ENCODE peak calls at places on chromosomes 13 and 19, in five cellular contexts. K is cardiac muscle cell, M is AG20443, Q is RWPE1, O is NCI-H460. U is an unnamed sample.
A peak's percentile ranks its signal among the peaks of the same experiment; 100 is the strongest.

GRCh38 chr13:93715866-93716265 is 489.3 kb downstream of the GPC6 start:
- DNase-seq in M (no peak), K (no peak), O (peak; percentile 1), Q (no peak), U (no peak)

GRCh38 chr13:105972306-105972721 is 563.1 kb downstream of the EFNB2 start:
- DNase-seq in O (no peak), M (no peak), Q (no peak), K (no peak), U (no peak)

GRCh38 chr19:56403261-56403660 is 871 bp upstream of the ZNF583 start:
- DNase-seq in M (peak; percentile 10), K (peak; percentile 1), Q (no peak), O (no peak), U (no peak)

GRCh38 chr13:30065181-30065580 is 214.8 kb upstream of the UBL3 start:
- DNase-seq in O (no peak), Q (no peak), K (no peak), M (peak; percentile 36), U (no peak)

GRCh38 chr13:74040200-74040599 is 94.0 kb downstream of the KLF12 start:
- DNase-seq in M (peak; percentile 41), Q (peak; percentile 26), O (peak; percentile 33), K (peak; percentile 76), U (no peak)

GRCh38 chr19:29528946-29529645 is 3.3 kb downstream of the VSTM2B start:
- DNase-seq in M (no peak), K (no peak), O (no peak), Q (no peak), U (no peak)

GRCh38 chr13:59318320-59318930 is 845.3 kb downstream of the DIAPH3 start:
- DNase-seq in Q (peak; percentile 8), O (peak; percentile 68), M (peak; percentile 50), K (peak; percentile 87), U (peak; percentile 15)

GRCh38 chr19:53927745-53928144 is 18.7 kb downstream of the CACNG7 start:
- DNase-seq in Q (peak; percentile 63), K (peak; percentile 91), M (peak; percentile 73), O (peak; percentile 59), U (no peak)

GRCh38 chr13:99935772-99936171 is 35.8 kb downstream of the ZIC5 start:
- DNase-seq in M (no peak), O (no peak), Q (no peak), K (no peak), U (no peak)

GRCh38 chr13:18946738-18947137 is 234.9 kb downstream of the TUBA3C start:
- DNase-seq in Q (no peak), O (no peak), K (no peak), M (no peak), U (no peak)

GRCh38 chr19:34254552-34255432 is at the start of gene GARRE1:
- DNase-seq in Q (peak; percentile 20), O (peak; percentile 41), K (peak; percentile 70), M (peak; percentile 63), U (no peak)

GRCh38 chr13:46542833-46543232 is 10.1 kb upstream of the LRCH1 start:
- DNase-seq in K (no peak), Q (no peak), O (no peak), M (no peak), U (no peak)

GRCh38 chr13:39201075-39201630 is 162.9 kb downstream of the NHLRC3 start:
- DNase-seq in O (no peak), M (no peak), Q (no peak), K (peak; percentile 18), U (no peak)

GRCh38 chr13:33284016-33284415 is 1.5 kb downstream of the STARD13 start:
- DNase-seq in Q (no peak), O (no peak), K (no peak), M (peak; percentile 11), U (no peak)

GRCh38 chr19:1907563-1908363 is 2.6 kb downstream of the ADAT3 start:
- DNase-seq in O (no peak), K (no peak), M (no peak), Q (peak; percentile 50), U (peak; percentile 36)

GRCh38 chr13:107348471-107348870 is 780.5 kb upstream of the ARGLU1 start:
- DNase-seq in O (peak; percentile 75), K (no peak), Q (no peak), M (no peak), U (no peak)

GRCh38 chr13:101325423-101325822 is 90.9 kb downstream of the NALCN start:
- DNase-seq in O (no peak), M (no peak), Q (no peak), K (no peak), U (no peak)

GRCh38 chr19:30566681-30567420 is 194.7 kb downstream of the ZNF536 start:
- DNase-seq in K (no peak), M (no peak), Q (no peak), O (no peak), U (no peak)